ENCODE peak calls at places on chromosomes 16 and 17, in six cellular contexts. One of them, this sample, is unnamed.

GRCh38 chr16:19167710-19168172 is 299 bp upstream of the SYT17 start:
- DNase-seq in prostate gland: peak
- DNase-seq in thoracic aorta: no peak
- DNase-seq in dorsolateral prefrontal cortex: peak
- DNase-seq in cardiac fibroblast: peak
- DNase-seq in left ventricle myocardium inferior: peak
- DNase-seq in this sample: peak

GRCh38 chr17:44607836-44608690 is 48.2 kb upstream of the MEIOC start:
- DNase-seq in prostate gland: no peak
- DNase-seq in thoracic aorta: no peak
- DNase-seq in dorsolateral prefrontal cortex: no peak
- DNase-seq in cardiac fibroblast: peak
- DNase-seq in left ventricle myocardium inferior: no peak
- DNase-seq in this sample: no peak

GRCh38 chr16:73179671-73180370 is 131.9 kb upstream of the ZFHX3 start:
- DNase-seq in prostate gland: no peak
- DNase-seq in thoracic aorta: no peak
- DNase-seq in dorsolateral prefrontal cortex: no peak
- DNase-seq in cardiac fibroblast: no peak
- DNase-seq in left ventricle myocardium inferior: peak
- DNase-seq in this sample: no peak

GRCh38 chr16:5850632-5851175 is 753.1 kb upstream of the EEF2KMT start:
- DNase-seq in prostate gland: no peak
- DNase-seq in thoracic aorta: no peak
- DNase-seq in dorsolateral prefrontal cortex: no peak
- DNase-seq in cardiac fibroblast: no peak
- DNase-seq in left ventricle myocardium inferior: no peak
- DNase-seq in this sample: no peak

GRCh38 chr16:84543931-84544776 is 39.7 kb upstream of the MEAK7 start:
- DNase-seq in prostate gland: no peak
- DNase-seq in thoracic aorta: no peak
- DNase-seq in dorsolateral prefrontal cortex: peak
- DNase-seq in cardiac fibroblast: no peak
- DNase-seq in left ventricle myocardium inferior: no peak
- DNase-seq in this sample: no peak

GRCh38 chr16:85851034-85851780 is 47.8 kb upstream of the IRF8 start:
- DNase-seq in prostate gland: no peak
- DNase-seq in thoracic aorta: no peak
- DNase-seq in dorsolateral prefrontal cortex: no peak
- DNase-seq in cardiac fibroblast: no peak
- DNase-seq in left ventricle myocardium inferior: no peak
- DNase-seq in this sample: no peak

GRCh38 chr17:50957600-50958575 is 91.7 kb upstream of the TOB1 start:
- DNase-seq in prostate gland: no peak
- DNase-seq in thoracic aorta: no peak
- DNase-seq in dorsolateral prefrontal cortex: no peak
- DNase-seq in cardiac fibroblast: no peak
- DNase-seq in left ventricle myocardium inferior: no peak
- DNase-seq in this sample: no peak

GRCh38 chr16:85253127-85253941 is 141.1 kb upstream of the CIBAR2 start:
- DNase-seq in prostate gland: peak
- DNase-seq in thoracic aorta: no peak
- DNase-seq in dorsolateral prefrontal cortex: peak
- DNase-seq in cardiac fibroblast: peak
- DNase-seq in left ventricle myocardium inferior: peak
- DNase-seq in this sample: peak

DNA sequence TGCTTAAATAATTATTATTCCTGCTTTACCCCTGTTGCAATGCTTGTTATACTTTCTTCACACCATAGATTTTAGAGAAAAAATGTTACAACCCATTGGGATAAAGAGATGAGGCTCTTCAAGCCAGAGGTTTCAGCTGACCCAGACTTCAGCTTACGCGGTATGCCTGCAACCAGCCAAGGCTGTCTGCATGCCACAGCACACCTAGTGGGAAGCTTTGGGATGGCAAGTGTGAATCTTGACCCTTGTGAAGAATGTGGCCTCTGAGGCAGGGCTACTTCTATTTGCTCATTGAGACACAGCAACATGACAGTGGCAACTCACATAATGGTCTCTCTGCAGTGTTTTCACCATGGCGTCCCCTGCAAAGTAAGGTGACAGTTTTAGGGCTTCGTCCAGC is 193.9 kb upstream of the PIRT start:
- DNase-seq in prostate gland: no peak
- DNase-seq in thoracic aorta: no peak
- DNase-seq in dorsolateral prefrontal cortex: no peak
- DNase-seq in cardiac fibroblast: no peak
- DNase-seq in left ventricle myocardium inferior: no peak
- DNase-seq in this sample: peak
- TF ChIP-seq CTCF in prostate gland: no peak
- TF ChIP-seq CTCF in thoracic aorta: no peak
- TF ChIP-seq CTCF in dorsolateral prefrontal cortex: no peak
- TF ChIP-seq CTCF in cardiac fibroblast: no peak
- TF ChIP-seq CTCF in left ventricle myocardium inferior: no peak
- TF ChIP-seq CTCF in this sample: peak

GRCh38 chr17:9255838-9256237 is 234.5 kb downstream of the NTN1 start:
- DNase-seq in prostate gland: no peak
- DNase-seq in thoracic aorta: no peak
- DNase-seq in dorsolateral prefrontal cortex: no peak
- DNase-seq in cardiac fibroblast: no peak
- DNase-seq in left ventricle myocardium inferior: no peak
- DNase-seq in this sample: no peak
- TF ChIP-seq CTCF in prostate gland: no peak
- TF ChIP-seq CTCF in thoracic aorta: no peak
- TF ChIP-seq CTCF in dorsolateral prefrontal cortex: no peak
- TF ChIP-seq CTCF in cardiac fibroblast: no peak
- TF ChIP-seq CTCF in left ventricle myocardium inferior: no peak
- TF ChIP-seq CTCF in this sample: no peak

DNA sequence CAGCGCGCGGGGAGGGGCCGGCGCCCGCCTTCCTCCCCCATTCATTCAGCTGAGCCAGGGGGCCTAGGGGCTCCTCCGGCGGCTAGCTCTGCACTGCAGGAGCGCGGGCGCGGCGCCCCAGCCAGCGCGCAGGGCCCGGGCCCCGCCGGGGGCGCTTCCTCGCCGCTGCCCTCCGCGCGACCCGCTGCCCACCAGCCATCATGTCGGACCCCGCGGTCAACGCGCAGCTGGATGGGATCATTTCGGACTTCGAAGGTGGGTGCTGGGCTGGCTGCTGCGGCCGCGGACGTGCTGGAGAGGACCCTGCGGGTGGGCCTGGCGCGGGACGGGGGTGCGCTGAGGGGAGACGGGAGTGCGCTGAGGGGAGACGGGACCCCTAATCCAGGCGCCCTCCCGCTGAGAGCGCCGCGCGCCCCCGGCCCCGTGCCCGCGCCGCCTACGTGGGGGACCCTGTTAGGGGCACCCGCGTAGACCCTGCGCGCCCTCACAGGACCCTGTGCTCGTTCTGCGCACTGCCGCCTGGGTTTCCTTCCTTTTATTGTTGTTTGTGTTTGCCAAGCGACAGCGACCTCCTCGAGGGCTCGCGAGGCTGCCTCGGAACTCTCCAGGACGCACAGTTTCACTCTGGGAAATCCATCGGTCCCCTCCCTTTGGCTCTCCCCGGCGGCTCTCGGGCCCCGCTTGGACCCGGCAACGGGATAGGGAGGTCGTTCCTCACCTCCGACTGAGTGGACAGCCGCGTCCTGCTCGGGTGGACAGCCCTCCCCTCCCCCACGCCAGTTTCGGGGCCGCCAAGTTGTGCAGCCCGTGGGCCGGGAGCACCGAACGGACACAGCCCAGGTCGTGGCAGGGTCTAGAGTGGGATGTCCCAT is 232.8 kb downstream of the SEC14L1 start:
- DNase-seq in prostate gland: no peak
- DNase-seq in thoracic aorta: no peak
- DNase-seq in dorsolateral prefrontal cortex: no peak
- DNase-seq in cardiac fibroblast: peak
- DNase-seq in left ventricle myocardium inferior: peak
- DNase-seq in this sample: peak
- TF ChIP-seq CTCF in prostate gland: no peak
- TF ChIP-seq CTCF in thoracic aorta: no peak
- TF ChIP-seq CTCF in dorsolateral prefrontal cortex: no peak
- TF ChIP-seq CTCF in cardiac fibroblast: no peak
- TF ChIP-seq CTCF in left ventricle myocardium inferior: no peak
- TF ChIP-seq CTCF in this sample: no peak

GRCh38 chr17:81871387-81872120 is 417 bp upstream of the ARHGDIA start:
- DNase-seq in prostate gland: peak
- DNase-seq in thoracic aorta: peak
- DNase-seq in dorsolateral prefrontal cortex: peak
- DNase-seq in cardiac fibroblast: peak
- DNase-seq in left ventricle myocardium inferior: peak
- DNase-seq in this sample: peak
- TF ChIP-seq CTCF in prostate gland: peak
- TF ChIP-seq CTCF in thoracic aorta: peak
- TF ChIP-seq CTCF in dorsolateral prefrontal cortex: peak
- TF ChIP-seq CTCF in cardiac fibroblast: no peak
- TF ChIP-seq CTCF in left ventricle myocardium inferior: peak
- TF ChIP-seq CTCF in this sample: no peak

GRCh38 chr16:55217392-55217791 is 106.6 kb upstream of the IRX6 start:
- DNase-seq in prostate gland: no peak
- DNase-seq in thoracic aorta: no peak
- DNase-seq in dorsolateral prefrontal cortex: no peak
- DNase-seq in cardiac fibroblast: no peak
- DNase-seq in left ventricle myocardium inferior: no peak
- DNase-seq in this sample: no peak
- TF ChIP-seq CTCF in prostate gland: no peak
- TF ChIP-seq CTCF in thoracic aorta: no peak
- TF ChIP-seq CTCF in dorsolateral prefrontal cortex: no peak
- TF ChIP-seq CTCF in cardiac fibroblast: no peak
- TF ChIP-seq CTCF in left ventricle myocardium inferior: no peak
- TF ChIP-seq CTCF in this sample: no peak

DNA sequence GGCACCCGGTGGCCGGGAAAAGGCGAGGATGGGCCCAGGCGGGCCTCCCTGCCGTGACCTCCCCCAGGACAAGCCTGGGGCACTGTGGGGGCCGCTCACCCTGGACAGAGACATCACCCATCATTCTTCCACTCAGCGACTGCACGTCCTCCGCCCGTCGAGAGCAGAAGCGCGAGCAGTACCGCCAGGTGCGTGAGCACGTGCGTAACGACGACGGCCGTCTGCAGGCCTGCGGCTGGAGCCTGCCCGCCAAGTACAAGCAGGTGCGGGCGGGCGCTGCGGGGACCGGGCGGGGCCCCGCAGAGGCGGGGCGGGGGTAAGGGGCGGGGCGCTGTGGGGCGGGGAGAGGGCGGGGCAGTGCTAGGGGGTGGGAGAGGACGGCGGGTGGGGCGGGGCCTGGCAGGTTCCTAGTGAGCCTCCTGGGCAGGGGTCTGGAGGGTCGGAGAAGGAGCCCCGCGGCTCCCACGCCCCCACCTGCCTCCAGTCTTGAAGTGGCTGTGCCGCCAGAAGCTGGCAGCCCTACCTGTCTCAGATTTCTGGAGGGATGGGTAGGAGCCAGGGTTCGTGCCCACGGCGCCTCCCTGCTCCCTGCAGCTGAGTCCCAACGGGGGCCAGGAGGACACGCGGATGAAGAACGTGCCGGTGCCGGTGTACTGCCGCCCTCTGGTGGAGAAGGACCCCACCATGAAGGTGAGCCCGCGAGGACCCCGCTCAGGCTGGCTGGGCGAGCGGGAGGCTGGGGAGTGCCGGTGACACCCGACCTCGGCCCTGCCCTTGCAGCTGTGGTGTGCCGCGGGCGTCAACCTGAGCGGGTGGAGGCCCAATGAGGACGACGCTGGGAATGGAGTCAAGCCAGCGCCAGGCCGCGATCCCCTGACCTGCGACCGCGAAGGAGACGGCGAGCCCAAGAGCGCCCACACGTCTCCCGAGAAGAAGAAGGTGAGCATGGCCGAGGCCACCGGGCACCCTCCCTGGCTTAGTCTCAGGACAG is 7.5 kb downstream of the NME3 start:
- DNase-seq in prostate gland: no peak
- DNase-seq in thoracic aorta: no peak
- DNase-seq in dorsolateral prefrontal cortex: no peak
- DNase-seq in cardiac fibroblast: peak
- DNase-seq in left ventricle myocardium inferior: no peak
- DNase-seq in this sample: peak
- TF ChIP-seq CTCF in prostate gland: peak
- TF ChIP-seq CTCF in thoracic aorta: no peak
- TF ChIP-seq CTCF in dorsolateral prefrontal cortex: peak
- TF ChIP-seq CTCF in cardiac fibroblast: peak
- TF ChIP-seq CTCF in left ventricle myocardium inferior: peak
- TF ChIP-seq CTCF in this sample: peak

GRCh38 chr16:89130448-89130847 is 36.8 kb downstream of the ACSF3 start:
- DNase-seq in prostate gland: no peak
- DNase-seq in thoracic aorta: no peak
- DNase-seq in dorsolateral prefrontal cortex: no peak
- DNase-seq in cardiac fibroblast: no peak
- DNase-seq in left ventricle myocardium inferior: peak
- DNase-seq in this sample: no peak

GRCh38 chr16:89134269-89134668 is 37.3 kb upstream of the CDH15 start:
- DNase-seq in prostate gland: no peak
- DNase-seq in thoracic aorta: no peak
- DNase-seq in dorsolateral prefrontal cortex: no peak
- DNase-seq in cardiac fibroblast: no peak
- DNase-seq in left ventricle myocardium inferior: peak
- DNase-seq in this sample: peak

GRCh38 chr16:89131783-89132182 is 38.1 kb downstream of the ACSF3 start:
- DNase-seq in prostate gland: no peak
- DNase-seq in thoracic aorta: no peak
- DNase-seq in dorsolateral prefrontal cortex: peak
- DNase-seq in cardiac fibroblast: no peak
- DNase-seq in left ventricle myocardium inferior: peak
- DNase-seq in this sample: no peak

GRCh38 chr16:89133457-89134127 is 38.0 kb upstream of the CDH15 start:
- DNase-seq in prostate gland: no peak
- DNase-seq in thoracic aorta: no peak
- DNase-seq in dorsolateral prefrontal cortex: no peak
- DNase-seq in cardiac fibroblast: no peak
- DNase-seq in left ventricle myocardium inferior: peak
- DNase-seq in this sample: peak

DNA sequence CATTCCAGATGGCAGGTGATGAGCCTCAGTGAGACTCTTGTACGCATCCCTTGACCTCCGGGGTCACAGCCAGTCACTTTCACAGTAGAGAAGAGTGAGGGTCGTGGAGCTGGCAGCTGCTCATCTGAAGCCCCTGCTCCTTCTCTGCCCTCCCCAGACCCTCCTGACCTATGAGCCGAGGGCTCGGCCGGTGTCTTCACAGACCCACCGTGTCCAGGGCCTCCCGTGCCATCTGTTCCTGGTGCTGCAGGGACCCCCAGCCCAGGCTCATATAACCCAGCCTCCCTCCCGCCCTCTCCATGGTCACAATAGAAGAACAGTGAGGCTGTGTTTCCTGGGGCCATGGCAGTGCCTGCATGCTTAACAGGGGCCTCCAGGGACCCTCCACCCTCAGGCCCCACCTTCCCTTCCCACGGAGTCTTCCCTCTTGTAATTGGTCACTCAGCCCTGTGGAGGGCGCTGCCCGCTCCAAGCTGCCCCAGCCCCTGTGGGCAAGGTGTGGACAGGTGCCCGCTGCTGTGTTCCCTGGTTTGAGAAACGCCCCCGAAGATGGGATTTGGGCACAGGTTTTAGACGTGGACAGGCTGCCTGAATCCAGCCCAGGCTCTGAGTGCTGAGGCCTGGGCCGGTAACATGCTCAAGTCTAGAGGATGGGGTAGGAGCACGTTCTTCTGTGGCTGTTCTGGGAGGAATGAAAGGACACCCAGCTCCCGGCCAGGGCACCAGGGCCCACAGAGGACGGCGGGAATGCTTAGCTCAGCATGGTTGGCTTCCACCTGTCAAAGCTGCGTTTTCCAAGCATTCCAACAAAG is 38.7 kb downstream of the ACSF3 start:
- DNase-seq in prostate gland: no peak
- DNase-seq in thoracic aorta: no peak
- DNase-seq in dorsolateral prefrontal cortex: peak
- DNase-seq in cardiac fibroblast: no peak
- DNase-seq in left ventricle myocardium inferior: peak
- DNase-seq in this sample: peak
- TF ChIP-seq CTCF in prostate gland: no peak
- TF ChIP-seq CTCF in thoracic aorta: no peak
- TF ChIP-seq CTCF in dorsolateral prefrontal cortex: no peak
- TF ChIP-seq CTCF in cardiac fibroblast: no peak
- TF ChIP-seq CTCF in left ventricle myocardium inferior: no peak
- TF ChIP-seq CTCF in this sample: peak

GRCh38 chr17:42623732-42624596 is 14.5 kb downstream of the TUBG1 start:
- DNase-seq in prostate gland: peak
- DNase-seq in thoracic aorta: no peak
- DNase-seq in dorsolateral prefrontal cortex: no peak
- DNase-seq in cardiac fibroblast: peak
- DNase-seq in left ventricle myocardium inferior: no peak
- DNase-seq in this sample: no peak
- TF ChIP-seq CTCF in prostate gland: no peak
- TF ChIP-seq CTCF in thoracic aorta: no peak
- TF ChIP-seq CTCF in dorsolateral prefrontal cortex: no peak
- TF ChIP-seq CTCF in cardiac fibroblast: no peak
- TF ChIP-seq CTCF in left ventricle myocardium inferior: no peak
- TF ChIP-seq CTCF in this sample: no peak

This sample was measured in glutamatergic neuron.